ENCODE peak calls at places on chromosomes 11 and 22, in nine cellular contexts. M, D, R, C, X, L, K, Z and G are unnamed samples.

GRCh38 chr11:71135112-71135511 is 117.3 kb downstream of the SHANK2 start:
- DNase-seq in C (no peak), D (no peak), M (no peak), R (no peak), Z (no peak), K (no peak), L (no peak), X (no peak), G (no peak)

GRCh38 chr22:23204541-23205157 is 24.3 kb downstream of the BCR start:
- DNase-seq in D (no peak), L (no peak), Z (no peak), C (no peak), R (no peak), M (no peak), K (no peak), X (peak; percentile 67), G (no peak)

GRCh38 chr11:116692318-116693106 is 80.3 kb downstream of the BUD13 start:
- DNase-seq in L (no peak), X (no peak), K (no peak), R (no peak), Z (no peak), C (no peak), M (no peak), D (no peak), G (no peak)

GRCh38 chr11:1749020-1749758 is 1.2 kb downstream of the IFITM10 start:
- DNase-seq in L (no peak), D (no peak), K (no peak), X (no peak), M (no peak), C (peak; percentile 65), Z (peak; percentile 22), R (no peak), G (no peak)

GRCh38 chr22:43110444-43110926 is at the start of gene BIK:
- DNase-seq in Z (peak; percentile 46), R (peak; percentile 67), D (peak; percentile 56), K (peak; percentile 77), L (peak; percentile 24), M (no peak), X (peak; percentile 34), C (peak; percentile 85), G (peak; percentile 59)

GRCh38 chr11:27904358-27905055 is 203.4 kb downstream of the KIF18A start:
- DNase-seq in X (no peak), L (no peak), M (no peak), Z (no peak), K (no peak), C (no peak), R (no peak), D (peak; percentile 27), G (no peak)

GRCh38 chr22:19821523-19822300 is 33.0 kb downstream of the GNB1L start:
- DNase-seq in D (no peak), K (peak; percentile 32), R (no peak), L (no peak), M (no peak), C (no peak), X (no peak), Z (no peak), G (no peak)

GRCh38 chr22:43298062-43298801 is 44.9 kb downstream of the SCUBE1 start:
- DNase-seq in M (no peak), C (peak; percentile 22), L (no peak), D (no peak), K (no peak), Z (no peak), R (no peak), X (peak; percentile 25), G (no peak)

GRCh38 chr11:66418168-66418985 is 2.5 kb upstream of the NPAS4 start:
- DNase-seq in M (peak; percentile 87), C (peak; percentile 95), R (peak; percentile 59), D (peak; percentile 97), Z (peak; percentile 81), X (peak; percentile 79), K (peak; percentile 65), L (peak; percentile 80), G (peak; percentile 90)

GRCh38 chr22:50268655-50269113 is 1.5 kb downstream of the MAPK11 start:
- DNase-seq in C (no peak), M (no peak), K (no peak), R (no peak), L (no peak), Z (no peak), X (no peak), D (no peak), G (no peak)

GRCh38 chr11:103985041-103985440 is 51.4 kb upstream of the DDI1 start:
- DNase-seq in C (no peak), K (no peak), X (no peak), D (no peak), Z (no peak), M (no peak), L (no peak), R (no peak), G (no peak)

GRCh38 chr11:62337682-62338181 is 484 bp downstream of the ASRGL1 start:
- DNase-seq in X (no peak), M (peak; percentile 34), Z (peak; percentile 28), D (peak; percentile 10), L (no peak), R (peak; percentile 31), K (peak; percentile 49), C (peak; percentile 58), G (peak; percentile 16)